ENCODE peak calls at places on chromosomes 6 and 20, in five cellular contexts. K is mesendoderm; D is activated T-cell treated with anti-CD3 and anti-CD28 coated beads, Interleukin-2, amount 50 U/mL, for 72 hours; A is AG08396; N is hepatocyte. T is an unnamed sample.

GRCh38 chr6:149108398-149109100 is 209.0 kb upstream of the TAB2 start:
- DNase-seq in K (no peak), D (no peak), A (no peak), N (no peak), T (peak)

GRCh38 chr6:45607818-45608217 is 230.1 kb upstream of the SUPT3H start:
- DNase-seq in K (no peak), D (no peak), A (no peak), N (no peak), T (peak)

GRCh38 chr20:32190608-32191415 is 16.7 kb downstream of the PLAGL2 start:
- DNase-seq in K (peak), D (no peak), A (no peak), N (peak), T (no peak)

GRCh38 chr20:2451422-2451821 is 19.2 kb downstream of the SNRPB start:
- DNase-seq in K (no peak), D (no peak), A (no peak), N (no peak), T (no peak)

GRCh38 chr20:8755340-8756118 is 313.4 kb upstream of the PLCB4 start:
- DNase-seq in K (no peak), D (no peak), A (no peak), N (no peak), T (no peak)

GRCh38 chr6:158087519-158087867 is 80.6 kb downstream of the SERAC1 start:
- DNase-seq in K (no peak), D (no peak), A (no peak), N (no peak), T (no peak)

GRCh38 chr6:26197736-26198625 is 110.8 kb downstream of the HFE start:
- DNase-seq in K (peak), D (peak), A (no peak), N (peak), T (no peak)

GRCh38 chr6:29507319-29507718 is 19.6 kb upstream of the MAS1L start:
- DNase-seq in K (no peak), D (no peak), A (no peak), N (no peak), T (no peak)

GRCh38 chr6:38957426-38957825 is 91.2 kb upstream of the GLP1R start:
- DNase-seq in K (no peak), D (no peak), A (no peak), N (no peak), T (no peak)

GRCh38 chr6:109093732-109094131 is 914 bp downstream of the SESN1 start:
- DNase-seq in K (peak), D (no peak), A (no peak), N (no peak), T (no peak)

GRCh38 chr6:34189806-34190503 is 44.1 kb upstream of the GRM4 start:
- DNase-seq in K (no peak), D (peak), A (peak), N (no peak), T (no peak)

GRCh38 chr20:1402149-1402548 is 9.3 kb upstream of the FKBP1A start:
- DNase-seq in K (no peak), D (no peak), A (no peak), N (no peak), T (peak)

GRCh38 chr6:44254957-44255808 is 2.1 kb downstream of the SLC35B2 start:
- DNase-seq in K (peak), D (peak), A (no peak), N (no peak), T (no peak)

GRCh38 chr20:50655325-50655880 is 35.9 kb downstream of the RIPOR3 start:
- DNase-seq in K (no peak), D (no peak), A (peak), N (peak), T (peak)

GRCh38 chr6:20933057-20933792 is 399.0 kb downstream of the CDKAL1 start:
- DNase-seq in K (peak), D (no peak), A (no peak), N (no peak), T (no peak)